ENCODE peak calls at places on chromosomes 11 and 22, in eight cellular contexts. One of them, this sample, is unnamed.

GRCh38 chr11:14358729-14359439 is at the start of gene RRAS2:
- DNase-seq in CD8-positive, alpha-beta T cell: peak
- DNase-seq in kidney: peak
- DNase-seq in neural crest cell: peak
- DNase-seq in body of pancreas: peak
- DNase-seq in NB4: peak
- DNase-seq in Calu3: peak
- DNase-seq in heart left ventricle: peak
- DNase-seq in this sample: peak

GRCh38 chr22:45376703-45377102 is 36.7 kb downstream of the SMC1B start:
- DNase-seq in neural crest cell: no peak
- DNase-seq in body of pancreas: peak
- DNase-seq in Calu3: no peak
- DNase-seq in CD8-positive, alpha-beta T cell: no peak
- DNase-seq in NB4: no peak
- DNase-seq in heart left ventricle: peak
- DNase-seq in kidney: no peak
- DNase-seq in this sample: peak

GRCh38 chr11:101436511-101437142 is 147.2 kb downstream of the TRPC6 start:
- DNase-seq in Calu3: peak
- DNase-seq in body of pancreas: peak
- DNase-seq in NB4: peak
- DNase-seq in kidney: no peak
- DNase-seq in neural crest cell: peak
- DNase-seq in heart left ventricle: peak
- DNase-seq in CD8-positive, alpha-beta T cell: no peak
- DNase-seq in this sample: peak

GRCh38 chr22:37240941-37241320 is 3.1 kb downstream of the RAC2 start:
- DNase-seq in CD8-positive, alpha-beta T cell: no peak
- DNase-seq in kidney: peak
- DNase-seq in Calu3: no peak
- DNase-seq in heart left ventricle: no peak
- DNase-seq in NB4: no peak
- DNase-seq in body of pancreas: no peak
- DNase-seq in neural crest cell: no peak
- DNase-seq in this sample: peak

GRCh38 chr11:61742391-61742790 is 10.0 kb upstream of the MYRF start:
- DNase-seq in heart left ventricle: peak
- DNase-seq in kidney: peak
- DNase-seq in neural crest cell: no peak
- DNase-seq in Calu3: peak
- DNase-seq in body of pancreas: no peak
- DNase-seq in NB4: peak
- DNase-seq in CD8-positive, alpha-beta T cell: no peak
- DNase-seq in this sample: no peak

GRCh38 chr11:77669848-77670511 is 32.4 kb upstream of the CLNS1A start:
- DNase-seq in NB4: no peak
- DNase-seq in heart left ventricle: no peak
- DNase-seq in neural crest cell: no peak
- DNase-seq in Calu3: no peak
- DNase-seq in body of pancreas: no peak
- DNase-seq in kidney: no peak
- DNase-seq in CD8-positive, alpha-beta T cell: no peak
- DNase-seq in this sample: no peak

GRCh38 chr11:118126082-118126838 is 26.4 kb downstream of the SCN4B start:
- DNase-seq in CD8-positive, alpha-beta T cell: no peak
- DNase-seq in body of pancreas: no peak
- DNase-seq in neural crest cell: no peak
- DNase-seq in heart left ventricle: no peak
- DNase-seq in kidney: no peak
- DNase-seq in NB4: peak
- DNase-seq in Calu3: no peak
- DNase-seq in this sample: no peak

GRCh38 chr11:61507962-61508824 is at the start of gene LRRC10B:
- DNase-seq in kidney: no peak
- DNase-seq in NB4: peak
- DNase-seq in CD8-positive, alpha-beta T cell: peak
- DNase-seq in heart left ventricle: no peak
- DNase-seq in body of pancreas: peak
- DNase-seq in Calu3: peak
- DNase-seq in neural crest cell: peak
- DNase-seq in this sample: peak

GRCh38 chr11:65419773-65420481 is 2.7 kb upstream of the NEAT1 start:
- DNase-seq in CD8-positive, alpha-beta T cell: peak
- DNase-seq in body of pancreas: peak
- DNase-seq in Calu3: peak
- DNase-seq in kidney: peak
- DNase-seq in neural crest cell: no peak
- DNase-seq in heart left ventricle: peak
- DNase-seq in NB4: peak
- DNase-seq in this sample: peak

GRCh38 chr22:40022536-40023225 is 27.9 kb downstream of the FAM83F start:
- DNase-seq in NB4: no peak
- DNase-seq in CD8-positive, alpha-beta T cell: no peak
- DNase-seq in Calu3: no peak
- DNase-seq in kidney: peak
- DNase-seq in neural crest cell: no peak
- DNase-seq in body of pancreas: no peak
- DNase-seq in heart left ventricle: no peak
- DNase-seq in this sample: no peak

GRCh38 chr22:42880815-42881214 is 23.7 kb upstream of the ARFGAP3 start:
- DNase-seq in heart left ventricle: no peak
- DNase-seq in body of pancreas: peak
- DNase-seq in Calu3: no peak
- DNase-seq in CD8-positive, alpha-beta T cell: no peak
- DNase-seq in kidney: no peak
- DNase-seq in neural crest cell: no peak
- DNase-seq in NB4: no peak
- DNase-seq in this sample: no peak
- TF ChIP-seq CTCF in heart left ventricle: no peak
- TF ChIP-seq CTCF in body of pancreas: peak
- TF ChIP-seq CTCF in Calu3: no peak
- TF ChIP-seq CTCF in CD8-positive, alpha-beta T cell: no peak
- TF ChIP-seq CTCF in kidney: no peak
- TF ChIP-seq CTCF in neural crest cell: peak
- TF ChIP-seq CTCF in NB4: no peak
- TF ChIP-seq CTCF in this sample: no peak

GRCh38 chr11:72702842-72703241 is 28.6 kb upstream of the PDE2A start:
- DNase-seq in heart left ventricle: no peak
- DNase-seq in CD8-positive, alpha-beta T cell: no peak
- DNase-seq in body of pancreas: no peak
- DNase-seq in neural crest cell: no peak
- DNase-seq in Calu3: no peak
- DNase-seq in kidney: peak
- DNase-seq in NB4: no peak
- DNase-seq in this sample: no peak

GRCh38 chr11:72704783-72705287 is 30.6 kb upstream of the PDE2A start:
- DNase-seq in kidney: no peak
- DNase-seq in neural crest cell: no peak
- DNase-seq in body of pancreas: no peak
- DNase-seq in Calu3: no peak
- DNase-seq in NB4: no peak
- DNase-seq in heart left ventricle: no peak
- DNase-seq in CD8-positive, alpha-beta T cell: no peak
- DNase-seq in this sample: no peak

GRCh38 chr11:72705442-72706365 is 31.5 kb upstream of the PDE2A start:
- DNase-seq in body of pancreas: no peak
- DNase-seq in heart left ventricle: no peak
- DNase-seq in kidney: peak
- DNase-seq in CD8-positive, alpha-beta T cell: no peak
- DNase-seq in neural crest cell: no peak
- DNase-seq in NB4: no peak
- DNase-seq in Calu3: no peak
- DNase-seq in this sample: no peak

GRCh38 chr11:72703281-72704008 is 29.2 kb upstream of the PDE2A start:
- DNase-seq in NB4: no peak
- DNase-seq in CD8-positive, alpha-beta T cell: no peak
- DNase-seq in kidney: peak
- DNase-seq in Calu3: no peak
- DNase-seq in neural crest cell: no peak
- DNase-seq in heart left ventricle: peak
- DNase-seq in body of pancreas: no peak
- DNase-seq in this sample: no peak

DNA sequence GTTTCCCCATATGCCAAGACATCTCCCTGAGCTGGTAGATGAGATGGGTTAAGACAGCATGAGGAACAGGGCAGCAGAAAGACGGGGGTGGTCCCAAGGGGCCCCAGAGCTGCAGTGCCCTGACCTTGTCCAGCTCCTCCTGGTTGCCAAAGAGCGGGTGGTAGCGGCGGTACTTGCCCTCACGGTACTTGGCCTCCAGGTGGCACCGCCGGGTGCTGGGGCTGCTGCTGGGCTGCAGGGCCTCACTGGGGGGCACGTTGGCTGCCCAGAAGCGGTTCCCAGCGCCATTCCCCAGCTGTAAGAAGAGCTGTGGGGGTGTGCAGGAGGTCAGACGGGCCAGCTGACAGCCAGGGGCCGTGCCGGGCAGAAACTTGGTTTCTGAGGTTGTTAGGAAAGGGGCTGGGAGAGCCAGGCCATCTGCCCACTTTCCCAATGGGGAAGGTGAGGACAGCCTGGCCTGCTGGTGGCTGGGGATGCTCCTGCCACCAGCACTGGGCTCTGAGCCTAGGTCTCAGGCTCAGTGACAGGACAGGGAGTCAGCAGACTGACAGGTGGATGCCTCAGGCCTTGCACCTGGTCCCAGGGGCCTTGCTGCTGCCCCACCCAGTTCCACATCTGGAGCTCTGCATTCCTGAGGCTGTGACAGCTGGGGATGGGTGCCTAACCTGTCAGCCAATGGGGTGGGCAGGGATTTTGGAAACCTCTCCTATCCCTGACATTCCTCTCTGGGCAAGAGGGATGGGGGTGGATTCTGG is 30.0 kb upstream of the PDE2A start:
- DNase-seq in neural crest cell: no peak
- DNase-seq in Calu3: no peak
- DNase-seq in body of pancreas: no peak
- DNase-seq in NB4: no peak
- DNase-seq in CD8-positive, alpha-beta T cell: no peak
- DNase-seq in heart left ventricle: no peak
- DNase-seq in kidney: peak
- DNase-seq in this sample: no peak
- TF ChIP-seq CTCF in neural crest cell: no peak
- TF ChIP-seq CTCF in Calu3: no peak
- TF ChIP-seq CTCF in body of pancreas: no peak
- TF ChIP-seq CTCF in NB4: peak
- TF ChIP-seq CTCF in CD8-positive, alpha-beta T cell: no peak
- TF ChIP-seq CTCF in heart left ventricle: no peak
- TF ChIP-seq CTCF in kidney: no peak
- TF ChIP-seq CTCF in this sample: no peak

GRCh38 chr11:12084191-12084717 is 26.1 kb upstream of the MICAL2 start:
- DNase-seq in heart left ventricle: no peak
- DNase-seq in Calu3: no peak
- DNase-seq in neural crest cell: no peak
- DNase-seq in kidney: no peak
- DNase-seq in body of pancreas: no peak
- DNase-seq in CD8-positive, alpha-beta T cell: no peak
- DNase-seq in NB4: no peak
- DNase-seq in this sample: no peak

GRCh38 chr11:12086271-12087074 is 23.9 kb upstream of the MICAL2 start:
- DNase-seq in heart left ventricle: peak
- DNase-seq in kidney: peak
- DNase-seq in neural crest cell: no peak
- DNase-seq in body of pancreas: peak
- DNase-seq in CD8-positive, alpha-beta T cell: no peak
- DNase-seq in NB4: peak
- DNase-seq in Calu3: peak
- DNase-seq in this sample: peak

GRCh38 chr11:12085371-12086251 is 24.8 kb upstream of the MICAL2 start:
- DNase-seq in neural crest cell: no peak
- DNase-seq in Calu3: no peak
- DNase-seq in NB4: no peak
- DNase-seq in kidney: no peak
- DNase-seq in CD8-positive, alpha-beta T cell: no peak
- DNase-seq in body of pancreas: no peak
- DNase-seq in heart left ventricle: no peak
- DNase-seq in this sample: no peak

GRCh38 chr11:12079726-12080556 is 30.4 kb upstream of the MICAL2 start:
- DNase-seq in CD8-positive, alpha-beta T cell: no peak
- DNase-seq in kidney: peak
- DNase-seq in Calu3: peak
- DNase-seq in heart left ventricle: peak
- DNase-seq in body of pancreas: peak
- DNase-seq in neural crest cell: no peak
- DNase-seq in NB4: no peak
- DNase-seq in this sample: peak

DNA sequence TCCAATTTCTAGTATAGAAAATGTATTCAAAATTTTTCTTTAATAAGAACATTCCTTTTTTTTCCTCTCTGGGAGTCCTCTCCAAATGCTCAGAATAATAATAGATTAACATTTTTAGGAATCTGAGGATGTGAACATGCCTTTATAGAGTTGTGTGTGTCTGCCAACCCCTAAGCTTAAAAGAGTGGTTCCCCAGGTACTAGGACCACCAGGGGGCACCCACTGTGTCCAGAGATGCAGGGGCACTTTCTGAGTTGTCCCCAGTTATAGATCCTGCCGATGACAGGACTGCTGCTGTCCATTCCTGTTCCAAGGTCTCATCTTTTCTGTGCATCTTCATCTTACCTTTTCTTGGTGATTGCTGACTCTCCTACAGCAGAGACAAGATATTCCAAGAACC is 27.0 kb upstream of the MICAL2 start:
- DNase-seq in body of pancreas: no peak
- DNase-seq in heart left ventricle: no peak
- DNase-seq in neural crest cell: no peak
- DNase-seq in Calu3: no peak
- DNase-seq in CD8-positive, alpha-beta T cell: no peak
- DNase-seq in NB4: peak
- DNase-seq in kidney: no peak
- DNase-seq in this sample: no peak
- TF ChIP-seq CTCF in body of pancreas: no peak
- TF ChIP-seq CTCF in heart left ventricle: no peak
- TF ChIP-seq CTCF in neural crest cell: peak
- TF ChIP-seq CTCF in Calu3: no peak
- TF ChIP-seq CTCF in CD8-positive, alpha-beta T cell: no peak
- TF ChIP-seq CTCF in NB4: peak
- TF ChIP-seq CTCF in kidney: no peak
- TF ChIP-seq CTCF in this sample: no peak

GRCh38 chr11:63763506-63764200 is 4.9 kb downstream of the ZFTA start:
- DNase-seq in Calu3: no peak
- DNase-seq in CD8-positive, alpha-beta T cell: no peak
- DNase-seq in neural crest cell: peak
- DNase-seq in heart left ventricle: peak
- DNase-seq in NB4: no peak
- DNase-seq in body of pancreas: peak
- DNase-seq in kidney: peak
- DNase-seq in this sample: no peak

GRCh38 chr11:63761173-63761572 is 7.4 kb downstream of the ZFTA start:
- DNase-seq in body of pancreas: no peak
- DNase-seq in kidney: no peak
- DNase-seq in heart left ventricle: no peak
- DNase-seq in CD8-positive, alpha-beta T cell: no peak
- DNase-seq in neural crest cell: peak
- DNase-seq in Calu3: no peak
- DNase-seq in NB4: no peak
- DNase-seq in this sample: no peak

GRCh38 chr11:63761870-63762661 is 6.5 kb downstream of the ZFTA start:
- DNase-seq in Calu3: no peak
- DNase-seq in neural crest cell: peak
- DNase-seq in NB4: peak
- DNase-seq in heart left ventricle: peak
- DNase-seq in CD8-positive, alpha-beta T cell: no peak
- DNase-seq in body of pancreas: peak
- DNase-seq in kidney: peak
- DNase-seq in this sample: no peak

GRCh38 chr11:63764201-63764711 is 4.3 kb downstream of the ZFTA start:
- DNase-seq in kidney: peak
- DNase-seq in NB4: no peak
- DNase-seq in body of pancreas: peak
- DNase-seq in CD8-positive, alpha-beta T cell: no peak
- DNase-seq in neural crest cell: peak
- DNase-seq in Calu3: no peak
- DNase-seq in heart left ventricle: peak
- DNase-seq in this sample: no peak

GRCh38 chr11:63762662-63763505 is 5.7 kb downstream of the ZFTA start:
- DNase-seq in Calu3: no peak
- DNase-seq in NB4: no peak
- DNase-seq in kidney: peak
- DNase-seq in CD8-positive, alpha-beta T cell: no peak
- DNase-seq in body of pancreas: peak
- DNase-seq in heart left ventricle: peak
- DNase-seq in neural crest cell: peak
- DNase-seq in this sample: no peak
- TF ChIP-seq CTCF in Calu3: no peak
- TF ChIP-seq CTCF in NB4: no peak
- TF ChIP-seq CTCF in kidney: no peak
- TF ChIP-seq CTCF in CD8-positive, alpha-beta T cell: no peak
- TF ChIP-seq CTCF in body of pancreas: no peak
- TF ChIP-seq CTCF in heart left ventricle: no peak
- TF ChIP-seq CTCF in neural crest cell: peak
- TF ChIP-seq CTCF in this sample: no peak

This sample was measured in Peyer's patch.